ENCODE peak calls at places on chromosomes 11 and 22, in eight cellular contexts. R is astrocyte, T is mammary epithelial cell, X is Peyer's patch, Z is colonic mucosa, A is suprapubic skin, O is IMR-90, L is left ventricle myocardium inferior. Q is an unnamed sample.

GRCh38 chr11:119094816-119095065 is 6.9 kb downstream of the DPAGT1 start:
- DNase-seq in L (peak; percentile 85), O (peak; percentile 86), T (peak; percentile 76), R (peak; percentile 75), A (peak; percentile 89), X (peak; percentile 91), Z (peak; percentile 80), Q (peak; percentile 92)

GRCh38 chr22:48823941-48824340 is 1003.7 kb downstream of the BRD1 start:
- DNase-seq in O (no peak), T (no peak), A (peak; percentile 35), R (no peak), X (peak; percentile 33), Z (no peak), L (no peak), Q (no peak)

GRCh38 chr11:115290479-115291390 is 213.5 kb downstream of the CADM1 start:
- DNase-seq in A (no peak), O (no peak), R (no peak), T (no peak), L (no peak), Z (no peak), X (no peak), Q (no peak)

GRCh38 chr11:114168691-114169090 is 109.2 kb downstream of the ZBTB16 start:
- DNase-seq in O (no peak), X (peak; percentile 77), T (no peak), Z (peak; percentile 69), A (no peak), R (no peak), L (no peak), Q (no peak)

GRCh38 chr11:18700375-18700774 is 1.8 kb downstream of the TMEM86A start:
- DNase-seq in Z (no peak), X (no peak), T (peak; percentile 73), O (peak; percentile 15), R (no peak), A (no peak), L (no peak), Q (no peak)

GRCh38 chr11:57214494-57214893 is 22.6 kb downstream of the APLNR start:
- DNase-seq in A (no peak), L (no peak), R (peak; percentile 85), T (peak; percentile 38), X (no peak), Z (no peak), O (peak; percentile 86), Q (no peak)

GRCh38 chr22:16828876-16829275 is 3.7 kb upstream of the XKR3 start:
- DNase-seq in L (no peak), R (no peak), X (no peak), Z (no peak), T (no peak), A (no peak), O (no peak), Q (no peak)

GRCh38 chr22:49934891-49935557 is 16.6 kb downstream of the CRELD2 start:
- DNase-seq in A (no peak), O (peak; percentile 39), R (no peak), T (no peak), Z (peak; percentile 90), L (peak; percentile 90), X (peak; percentile 88), Q (peak; percentile 90)

GRCh38 chr11:72624496-72625201 is 49.6 kb downstream of the PDE2A start:
- DNase-seq in Z (no peak), L (peak; percentile 45), O (no peak), R (no peak), T (no peak), X (no peak), A (peak; percentile 81), Q (no peak)

GRCh38 chr11:122668562-122669090 is 13.1 kb downstream of the UBASH3B start:
- DNase-seq in A (no peak), L (no peak), R (peak; percentile 90), X (no peak), O (peak; percentile 98), Z (no peak), T (peak; percentile 64), Q (no peak)

GRCh38 chr11:3228445-3228829 is 3.8 kb downstream of the MRGPRE start:
- DNase-seq in Z (no peak), R (no peak), A (no peak), O (no peak), X (no peak), T (no peak), L (no peak), Q (no peak)

GRCh38 chr11:1761110-1761856 is 2.4 kb downstream of the CTSD start:
- DNase-seq in A (no peak), X (no peak), Z (no peak), R (no peak), O (no peak), T (no peak), L (no peak), Q (peak; percentile 52)

GRCh38 chr11:8283510-8284272 is 20.0 kb upstream of the LMO1 start:
- DNase-seq in L (no peak), Z (peak; percentile 11), X (peak; percentile 40), T (no peak), A (no peak), O (no peak), R (no peak), Q (peak; percentile 36)

GRCh38 chr11:106121570-106122320 is 44.3 kb downstream of the AASDHPPT start:
- DNase-seq in A (no peak), O (no peak), X (no peak), Z (no peak), R (no peak), T (no peak), L (no peak), Q (no peak)

GRCh38 chr11:106022795-106023275 is 795 bp upstream of the MSANTD4 start:
- DNase-seq in R (no peak), T (no peak), L (no peak), X (no peak), A (no peak), Z (peak; percentile 17), O (no peak), Q (no peak)

GRCh38 chr11:72988796-72989195 is 153.3 kb downstream of the FCHSD2 start:
- DNase-seq in T (no peak), L (no peak), R (no peak), A (no peak), O (no peak), X (no peak), Z (no peak), Q (no peak)

GRCh38 chr11:72604256-72604655 is 70.0 kb downstream of the PDE2A start:
- DNase-seq in L (no peak), Z (no peak), X (no peak), R (no peak), A (no peak), O (no peak), T (no peak), Q (no peak)

GRCh38 chr11:33514079-33514690 is 186.4 kb downstream of the C11orf91 start:
- DNase-seq in O (no peak), X (no peak), T (no peak), Z (no peak), L (no peak), A (no peak), R (no peak), Q (no peak)

GRCh38 chr11:35144103-35144741 is 5.3 kb downstream of the CD44 start:
- DNase-seq in L (no peak), O (peak; percentile 84), Z (no peak), R (peak; percentile 84), A (peak; percentile 69), T (peak; percentile 87), X (peak; percentile 50), Q (no peak)

GRCh38 chr11:34266987-34267386 is 90.8 kb downstream of the ABTB2 start:
- DNase-seq in R (no peak), Z (no peak), L (peak; percentile 33), T (no peak), A (no peak), O (no peak), X (no peak), Q (no peak)

GRCh38 chr11:129972596-129972995 is 30.0 kb downstream of the PRDM10 start:
- DNase-seq in O (no peak), A (no peak), X (no peak), R (no peak), L (no peak), T (no peak), Z (no peak), Q (no peak)
- H3K27ac ChIP-seq in O (no peak overlapping the region), A (no peak overlapping the region), X (no peak overlapping the region), R (no peak overlapping the region), L (no peak overlapping the region), T (no peak overlapping the region), Z (no peak overlapping the region), Q (no peak overlapping the region)

GRCh38 chr22:24355574-24355973 is 71.8 kb upstream of the ADORA2A start:
- DNase-seq in R (no peak), L (no peak), X (no peak), T (no peak), Z (no peak), O (no peak), A (no peak), Q (no peak)

DNA sequence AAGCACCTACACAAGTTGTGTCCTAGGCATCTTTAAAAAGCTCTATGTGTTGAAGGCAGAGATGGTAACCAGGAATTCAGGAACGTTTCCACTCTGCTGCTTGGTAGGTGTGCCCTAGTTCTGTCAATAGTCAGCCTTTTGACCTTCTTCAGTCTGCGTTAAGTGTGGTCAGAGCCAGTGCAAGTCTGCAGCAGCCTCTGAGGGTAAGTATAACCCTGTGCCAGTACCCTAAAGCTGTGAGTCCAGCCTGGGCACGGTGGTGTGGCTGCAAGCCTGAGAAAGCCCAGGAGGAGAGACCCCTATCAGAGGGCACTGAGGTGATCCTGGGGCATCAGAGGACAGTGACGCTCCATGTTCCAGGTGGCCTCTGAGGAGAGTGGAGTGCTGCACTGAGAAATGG is 76.8 kb upstream of the ADORA2A start:
- DNase-seq in R (no peak), Z (no peak), L (no peak), A (no peak), O (no peak), T (no peak), X (no peak), Q (no peak)
- H3K36me3 ChIP-seq in R (peaks cover 11% of the 10 kb centered on the region), Z (no peaks in the 10 kb centered on the region), L (peaks cover 76% of the 10 kb centered on the region), A (peaks cover 76% of the 10 kb centered on the region), O (peaks cover 38% of the 10 kb centered on the region), T (peaks cover 15% of the 10 kb centered on the region), X (peaks cover 79% of the 10 kb centered on the region), Q (peaks cover 94% of the 10 kb centered on the region)

DNA sequence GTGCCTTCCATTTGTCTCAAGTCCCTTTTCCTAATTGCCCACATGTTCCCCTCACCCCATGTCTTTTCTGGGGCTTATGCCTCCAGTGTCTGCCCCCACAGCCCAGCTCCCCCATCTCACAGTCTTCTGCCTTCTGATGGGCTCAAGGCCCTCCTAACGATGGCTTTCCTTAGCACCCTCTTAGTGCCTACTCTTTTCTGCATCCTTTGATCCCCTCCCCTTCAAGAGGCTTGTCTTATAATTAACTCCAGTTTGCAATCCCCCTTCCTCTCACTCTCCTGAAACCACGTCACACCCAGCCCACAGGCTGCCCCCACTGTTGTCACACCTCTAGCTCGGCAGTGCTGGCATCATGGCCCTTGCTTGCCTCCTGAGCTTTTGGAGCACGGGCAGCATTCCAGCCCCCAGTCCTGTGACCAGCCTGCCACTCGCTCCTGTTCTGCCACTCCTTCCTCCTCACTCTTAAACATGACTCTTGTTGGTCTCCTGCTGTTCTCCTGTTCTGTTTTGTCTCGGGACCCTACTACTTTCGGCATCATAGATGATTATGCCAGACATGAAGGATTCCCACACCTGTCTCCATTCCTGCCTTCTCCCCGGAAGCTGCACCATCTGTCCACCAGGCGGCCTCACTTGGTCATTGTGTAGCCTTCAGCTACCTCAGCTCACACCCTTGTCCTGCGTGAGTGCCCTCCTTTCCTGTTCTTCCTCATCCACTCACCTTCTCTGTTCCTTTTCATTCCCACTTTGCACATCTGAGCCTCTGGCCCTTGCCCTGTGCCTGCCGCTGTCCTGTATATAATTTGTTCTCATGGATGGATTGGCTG is 26.1 kb downstream of the UBE2L3 start:
- DNase-seq in X (no peak), Z (peak; percentile 40), L (peak; percentile 75), R (no peak), T (no peak), A (no peak), O (no peak), Q (no peak)
- TF ChIP-seq CTCF in X (no peak), Z (peak; percentile 12), L (peak; percentile 41), R (peak; percentile 22), T (peak; percentile 45), A (no peak), O (peak; percentile 18), Q (no peak)

GRCh38 chr22:33271390-33272161 is 213.4 kb upstream of the SYN3 start:
- DNase-seq in R (peak; percentile 32), L (peak; percentile 67), T (no peak), A (no peak), Z (peak; percentile 55), O (peak; percentile 13), X (no peak), Q (no peak)
- H3K27ac ChIP-seq in R (no peak overlapping the region), L (no peak overlapping the region), T (no peak overlapping the region), A (no peak overlapping the region), Z (no peak overlapping the region), O (no peak overlapping the region), X (peak overlapping the region; percentile 73), Q (no peak overlapping the region)